ENCODE peak calls at places on chromosomes 11 and 22, in seven cellular contexts. One of them, this sample, is unnamed.
A peak's percentile ranks its signal among the peaks of the same experiment; 100 is the strongest.

GRCh38 chr11:62201376-62201775 is 7.1 kb upstream of the SCGB2A1 start:
- DNase-seq in KBM-7: no peak
- DNase-seq in A549: no peak
- DNase-seq in stimulated activated CD4-positive, alpha-beta T cell treated with anti-CD3 and anti-CD28 coated beads, TNF-alpha, amount 100 ng/mL, for 4 hours: no peak
- DNase-seq in BJ: no peak
- DNase-seq in stimulated activated CD8-positive, alpha-beta memory T cell treated with anti-CD3 and anti-CD28 coated beads, Interleukin-15, amount 100 ng/mL, for 48 hours: no peak
- DNase-seq in activated T-helper 1 cell treated with anti-CD3 and anti-CD28 coated beads, Interleukin-12 subunit alpha, Interleukin-12 subunit beta, Interleukin-2, Interleukin-4 antibody, amounts not matched to agents 30 ng/mL and 10 ng/mL and 1 ng/mL, durations not matched to agents 14 hours and 24 hours and 36 hours: no peak
- DNase-seq in this sample: no peak

GRCh38 chr11:31844351-31844750 is 33.2 kb upstream of the PAX6 start:
- DNase-seq in KBM-7: no peak
- DNase-seq in A549: no peak
- DNase-seq in stimulated activated CD4-positive, alpha-beta T cell treated with anti-CD3 and anti-CD28 coated beads, TNF-alpha, amount 100 ng/mL, for 4 hours: no peak
- DNase-seq in BJ: no peak
- DNase-seq in stimulated activated CD8-positive, alpha-beta memory T cell treated with anti-CD3 and anti-CD28 coated beads, Interleukin-15, amount 100 ng/mL, for 48 hours: no peak
- DNase-seq in activated T-helper 1 cell treated with anti-CD3 and anti-CD28 coated beads, Interleukin-12 subunit alpha, Interleukin-12 subunit beta, Interleukin-2, Interleukin-4 antibody, amounts not matched to agents 30 ng/mL and 10 ng/mL and 1 ng/mL, durations not matched to agents 14 hours and 24 hours and 36 hours: no peak
- DNase-seq in this sample: no peak

GRCh38 chr11:17385492-17385891 is 3.0 kb downstream of the KCNJ11 start:
- DNase-seq in KBM-7: no peak
- DNase-seq in A549: no peak
- DNase-seq in stimulated activated CD4-positive, alpha-beta T cell treated with anti-CD3 and anti-CD28 coated beads, TNF-alpha, amount 100 ng/mL, for 4 hours: no peak
- DNase-seq in BJ: no peak
- DNase-seq in stimulated activated CD8-positive, alpha-beta memory T cell treated with anti-CD3 and anti-CD28 coated beads, Interleukin-15, amount 100 ng/mL, for 48 hours: no peak
- DNase-seq in activated T-helper 1 cell treated with anti-CD3 and anti-CD28 coated beads, Interleukin-12 subunit alpha, Interleukin-12 subunit beta, Interleukin-2, Interleukin-4 antibody, amounts not matched to agents 30 ng/mL and 10 ng/mL and 1 ng/mL, durations not matched to agents 14 hours and 24 hours and 36 hours: no peak
- DNase-seq in this sample: no peak

GRCh38 chr22:19990609-19991394 is 25.8 kb downstream of the ARVCF start:
- DNase-seq in KBM-7: no peak
- DNase-seq in A549: no peak
- DNase-seq in stimulated activated CD4-positive, alpha-beta T cell treated with anti-CD3 and anti-CD28 coated beads, TNF-alpha, amount 100 ng/mL, for 4 hours: no peak
- DNase-seq in BJ: no peak
- DNase-seq in stimulated activated CD8-positive, alpha-beta memory T cell treated with anti-CD3 and anti-CD28 coated beads, Interleukin-15, amount 100 ng/mL, for 48 hours: no peak
- DNase-seq in activated T-helper 1 cell treated with anti-CD3 and anti-CD28 coated beads, Interleukin-12 subunit alpha, Interleukin-12 subunit beta, Interleukin-2, Interleukin-4 antibody, amounts not matched to agents 30 ng/mL and 10 ng/mL and 1 ng/mL, durations not matched to agents 14 hours and 24 hours and 36 hours: no peak
- DNase-seq in this sample: no peak

GRCh38 chr22:46055176-46055850 is 78.4 kb upstream of the WNT7B start:
- DNase-seq in KBM-7: peak; percentile 58
- DNase-seq in A549: no peak
- DNase-seq in stimulated activated CD4-positive, alpha-beta T cell treated with anti-CD3 and anti-CD28 coated beads, TNF-alpha, amount 100 ng/mL, for 4 hours: no peak
- DNase-seq in BJ: no peak
- DNase-seq in stimulated activated CD8-positive, alpha-beta memory T cell treated with anti-CD3 and anti-CD28 coated beads, Interleukin-15, amount 100 ng/mL, for 48 hours: no peak
- DNase-seq in activated T-helper 1 cell treated with anti-CD3 and anti-CD28 coated beads, Interleukin-12 subunit alpha, Interleukin-12 subunit beta, Interleukin-2, Interleukin-4 antibody, amounts not matched to agents 30 ng/mL and 10 ng/mL and 1 ng/mL, durations not matched to agents 14 hours and 24 hours and 36 hours: no peak
- DNase-seq in this sample: no peak

GRCh38 chr11:92436026-92436425 is 211.4 kb downstream of the FAT3 start:
- DNase-seq in KBM-7: no peak
- DNase-seq in A549: no peak
- DNase-seq in stimulated activated CD4-positive, alpha-beta T cell treated with anti-CD3 and anti-CD28 coated beads, TNF-alpha, amount 100 ng/mL, for 4 hours: no peak
- DNase-seq in BJ: no peak
- DNase-seq in stimulated activated CD8-positive, alpha-beta memory T cell treated with anti-CD3 and anti-CD28 coated beads, Interleukin-15, amount 100 ng/mL, for 48 hours: no peak
- DNase-seq in activated T-helper 1 cell treated with anti-CD3 and anti-CD28 coated beads, Interleukin-12 subunit alpha, Interleukin-12 subunit beta, Interleukin-2, Interleukin-4 antibody, amounts not matched to agents 30 ng/mL and 10 ng/mL and 1 ng/mL, durations not matched to agents 14 hours and 24 hours and 36 hours: no peak
- DNase-seq in this sample: no peak

GRCh38 chr11:57426754-57427691 is at the start of gene SLC43A3:
- DNase-seq in KBM-7: peak; percentile 89
- DNase-seq in A549: no peak
- DNase-seq in stimulated activated CD4-positive, alpha-beta T cell treated with anti-CD3 and anti-CD28 coated beads, TNF-alpha, amount 100 ng/mL, for 4 hours: peak; percentile 73
- DNase-seq in BJ: peak; percentile 46
- DNase-seq in stimulated activated CD8-positive, alpha-beta memory T cell treated with anti-CD3 and anti-CD28 coated beads, Interleukin-15, amount 100 ng/mL, for 48 hours: peak; percentile 81
- DNase-seq in activated T-helper 1 cell treated with anti-CD3 and anti-CD28 coated beads, Interleukin-12 subunit alpha, Interleukin-12 subunit beta, Interleukin-2, Interleukin-4 antibody, amounts not matched to agents 30 ng/mL and 10 ng/mL and 1 ng/mL, durations not matched to agents 14 hours and 24 hours and 36 hours: peak; percentile 60
- DNase-seq in this sample: peak; percentile 73

GRCh38 chr11:1887451-1888346 is 4.0 kb downstream of the PRR33 start:
- DNase-seq in KBM-7: no peak
- DNase-seq in A549: no peak
- DNase-seq in stimulated activated CD4-positive, alpha-beta T cell treated with anti-CD3 and anti-CD28 coated beads, TNF-alpha, amount 100 ng/mL, for 4 hours: no peak
- DNase-seq in BJ: no peak
- DNase-seq in stimulated activated CD8-positive, alpha-beta memory T cell treated with anti-CD3 and anti-CD28 coated beads, Interleukin-15, amount 100 ng/mL, for 48 hours: no peak
- DNase-seq in activated T-helper 1 cell treated with anti-CD3 and anti-CD28 coated beads, Interleukin-12 subunit alpha, Interleukin-12 subunit beta, Interleukin-2, Interleukin-4 antibody, amounts not matched to agents 30 ng/mL and 10 ng/mL and 1 ng/mL, durations not matched to agents 14 hours and 24 hours and 36 hours: no peak
- DNase-seq in this sample: no peak

GRCh38 chr11:327581-327923 is 6.9 kb upstream of the IFITM3 start:
- DNase-seq in KBM-7: no peak
- DNase-seq in A549: no peak
- DNase-seq in stimulated activated CD4-positive, alpha-beta T cell treated with anti-CD3 and anti-CD28 coated beads, TNF-alpha, amount 100 ng/mL, for 4 hours: no peak
- DNase-seq in BJ: no peak
- DNase-seq in stimulated activated CD8-positive, alpha-beta memory T cell treated with anti-CD3 and anti-CD28 coated beads, Interleukin-15, amount 100 ng/mL, for 48 hours: no peak
- DNase-seq in activated T-helper 1 cell treated with anti-CD3 and anti-CD28 coated beads, Interleukin-12 subunit alpha, Interleukin-12 subunit beta, Interleukin-2, Interleukin-4 antibody, amounts not matched to agents 30 ng/mL and 10 ng/mL and 1 ng/mL, durations not matched to agents 14 hours and 24 hours and 36 hours: no peak
- DNase-seq in this sample: no peak

GRCh38 chr22:23387827-23388491 is 192.1 kb downstream of the IGLL1 start:
- DNase-seq in KBM-7: no peak
- DNase-seq in A549: no peak
- DNase-seq in stimulated activated CD4-positive, alpha-beta T cell treated with anti-CD3 and anti-CD28 coated beads, TNF-alpha, amount 100 ng/mL, for 4 hours: no peak
- DNase-seq in BJ: no peak
- DNase-seq in stimulated activated CD8-positive, alpha-beta memory T cell treated with anti-CD3 and anti-CD28 coated beads, Interleukin-15, amount 100 ng/mL, for 48 hours: no peak
- DNase-seq in activated T-helper 1 cell treated with anti-CD3 and anti-CD28 coated beads, Interleukin-12 subunit alpha, Interleukin-12 subunit beta, Interleukin-2, Interleukin-4 antibody, amounts not matched to agents 30 ng/mL and 10 ng/mL and 1 ng/mL, durations not matched to agents 14 hours and 24 hours and 36 hours: no peak
- DNase-seq in this sample: no peak

GRCh38 chr11:19437760-19438159 is 197.0 kb upstream of the E2F8 start:
- DNase-seq in KBM-7: no peak
- DNase-seq in A549: peak; percentile 39
- DNase-seq in stimulated activated CD4-positive, alpha-beta T cell treated with anti-CD3 and anti-CD28 coated beads, TNF-alpha, amount 100 ng/mL, for 4 hours: no peak
- DNase-seq in BJ: no peak
- DNase-seq in stimulated activated CD8-positive, alpha-beta memory T cell treated with anti-CD3 and anti-CD28 coated beads, Interleukin-15, amount 100 ng/mL, for 48 hours: no peak
- DNase-seq in activated T-helper 1 cell treated with anti-CD3 and anti-CD28 coated beads, Interleukin-12 subunit alpha, Interleukin-12 subunit beta, Interleukin-2, Interleukin-4 antibody, amounts not matched to agents 30 ng/mL and 10 ng/mL and 1 ng/mL, durations not matched to agents 14 hours and 24 hours and 36 hours: no peak
- DNase-seq in this sample: no peak

GRCh38 chr22:49026476-49027121 is 801.1 kb downstream of the BRD1 start:
- DNase-seq in KBM-7: no peak
- DNase-seq in A549: peak; percentile 12
- DNase-seq in stimulated activated CD4-positive, alpha-beta T cell treated with anti-CD3 and anti-CD28 coated beads, TNF-alpha, amount 100 ng/mL, for 4 hours: no peak
- DNase-seq in BJ: no peak
- DNase-seq in stimulated activated CD8-positive, alpha-beta memory T cell treated with anti-CD3 and anti-CD28 coated beads, Interleukin-15, amount 100 ng/mL, for 48 hours: no peak
- DNase-seq in activated T-helper 1 cell treated with anti-CD3 and anti-CD28 coated beads, Interleukin-12 subunit alpha, Interleukin-12 subunit beta, Interleukin-2, Interleukin-4 antibody, amounts not matched to agents 30 ng/mL and 10 ng/mL and 1 ng/mL, durations not matched to agents 14 hours and 24 hours and 36 hours: no peak
- DNase-seq in this sample: no peak

GRCh38 chr11:123690490-123690889 is 36.1 kb upstream of the SCN3B start:
- DNase-seq in KBM-7: no peak
- DNase-seq in A549: peak; percentile 13
- DNase-seq in stimulated activated CD4-positive, alpha-beta T cell treated with anti-CD3 and anti-CD28 coated beads, TNF-alpha, amount 100 ng/mL, for 4 hours: no peak
- DNase-seq in BJ: no peak
- DNase-seq in stimulated activated CD8-positive, alpha-beta memory T cell treated with anti-CD3 and anti-CD28 coated beads, Interleukin-15, amount 100 ng/mL, for 48 hours: no peak
- DNase-seq in activated T-helper 1 cell treated with anti-CD3 and anti-CD28 coated beads, Interleukin-12 subunit alpha, Interleukin-12 subunit beta, Interleukin-2, Interleukin-4 antibody, amounts not matched to agents 30 ng/mL and 10 ng/mL and 1 ng/mL, durations not matched to agents 14 hours and 24 hours and 36 hours: no peak
- DNase-seq in this sample: no peak

GRCh38 chr22:38796262-38796957 is 2.5 kb upstream of the DNAL4 start:
- DNase-seq in KBM-7: no peak
- DNase-seq in A549: no peak
- DNase-seq in stimulated activated CD4-positive, alpha-beta T cell treated with anti-CD3 and anti-CD28 coated beads, TNF-alpha, amount 100 ng/mL, for 4 hours: no peak
- DNase-seq in BJ: no peak
- DNase-seq in stimulated activated CD8-positive, alpha-beta memory T cell treated with anti-CD3 and anti-CD28 coated beads, Interleukin-15, amount 100 ng/mL, for 48 hours: no peak
- DNase-seq in activated T-helper 1 cell treated with anti-CD3 and anti-CD28 coated beads, Interleukin-12 subunit alpha, Interleukin-12 subunit beta, Interleukin-2, Interleukin-4 antibody, amounts not matched to agents 30 ng/mL and 10 ng/mL and 1 ng/mL, durations not matched to agents 14 hours and 24 hours and 36 hours: no peak
- DNase-seq in this sample: no peak

GRCh38 chr11:11992257-11992690 is 16.2 kb downstream of the DKK3 start:
- DNase-seq in KBM-7: no peak
- DNase-seq in A549: peak; percentile 64
- DNase-seq in stimulated activated CD4-positive, alpha-beta T cell treated with anti-CD3 and anti-CD28 coated beads, TNF-alpha, amount 100 ng/mL, for 4 hours: no peak
- DNase-seq in BJ: no peak
- DNase-seq in stimulated activated CD8-positive, alpha-beta memory T cell treated with anti-CD3 and anti-CD28 coated beads, Interleukin-15, amount 100 ng/mL, for 48 hours: no peak
- DNase-seq in activated T-helper 1 cell treated with anti-CD3 and anti-CD28 coated beads, Interleukin-12 subunit alpha, Interleukin-12 subunit beta, Interleukin-2, Interleukin-4 antibody, amounts not matched to agents 30 ng/mL and 10 ng/mL and 1 ng/mL, durations not matched to agents 14 hours and 24 hours and 36 hours: no peak
- DNase-seq in this sample: no peak

GRCh38 chr11:45713573-45713972 is 48.2 kb upstream of the CHST1 start:
- DNase-seq in KBM-7: no peak
- DNase-seq in A549: no peak
- DNase-seq in stimulated activated CD4-positive, alpha-beta T cell treated with anti-CD3 and anti-CD28 coated beads, TNF-alpha, amount 100 ng/mL, for 4 hours: no peak
- DNase-seq in BJ: no peak
- DNase-seq in stimulated activated CD8-positive, alpha-beta memory T cell treated with anti-CD3 and anti-CD28 coated beads, Interleukin-15, amount 100 ng/mL, for 48 hours: no peak
- DNase-seq in activated T-helper 1 cell treated with anti-CD3 and anti-CD28 coated beads, Interleukin-12 subunit alpha, Interleukin-12 subunit beta, Interleukin-2, Interleukin-4 antibody, amounts not matched to agents 30 ng/mL and 10 ng/mL and 1 ng/mL, durations not matched to agents 14 hours and 24 hours and 36 hours: no peak
- DNase-seq in this sample: no peak

GRCh38 chr22:40826984-40827741 is 8.0 kb upstream of the SLC25A17 start:
- DNase-seq in KBM-7: no peak
- DNase-seq in A549: no peak
- DNase-seq in stimulated activated CD4-positive, alpha-beta T cell treated with anti-CD3 and anti-CD28 coated beads, TNF-alpha, amount 100 ng/mL, for 4 hours: no peak
- DNase-seq in BJ: no peak
- DNase-seq in stimulated activated CD8-positive, alpha-beta memory T cell treated with anti-CD3 and anti-CD28 coated beads, Interleukin-15, amount 100 ng/mL, for 48 hours: no peak
- DNase-seq in activated T-helper 1 cell treated with anti-CD3 and anti-CD28 coated beads, Interleukin-12 subunit alpha, Interleukin-12 subunit beta, Interleukin-2, Interleukin-4 antibody, amounts not matched to agents 30 ng/mL and 10 ng/mL and 1 ng/mL, durations not matched to agents 14 hours and 24 hours and 36 hours: no peak
- DNase-seq in this sample: no peak

GRCh38 chr22:39994046-39994565 is 648 bp upstream of the FAM83F start:
- DNase-seq in KBM-7: no peak
- DNase-seq in A549: no peak
- DNase-seq in stimulated activated CD4-positive, alpha-beta T cell treated with anti-CD3 and anti-CD28 coated beads, TNF-alpha, amount 100 ng/mL, for 4 hours: peak; percentile 28
- DNase-seq in BJ: no peak
- DNase-seq in stimulated activated CD8-positive, alpha-beta memory T cell treated with anti-CD3 and anti-CD28 coated beads, Interleukin-15, amount 100 ng/mL, for 48 hours: no peak
- DNase-seq in activated T-helper 1 cell treated with anti-CD3 and anti-CD28 coated beads, Interleukin-12 subunit alpha, Interleukin-12 subunit beta, Interleukin-2, Interleukin-4 antibody, amounts not matched to agents 30 ng/mL and 10 ng/mL and 1 ng/mL, durations not matched to agents 14 hours and 24 hours and 36 hours: no peak
- DNase-seq in this sample: no peak

GRCh38 chr22:43398910-43399309 is 12.9 kb upstream of the MPPED1 start:
- DNase-seq in KBM-7: no peak
- DNase-seq in A549: no peak
- DNase-seq in stimulated activated CD4-positive, alpha-beta T cell treated with anti-CD3 and anti-CD28 coated beads, TNF-alpha, amount 100 ng/mL, for 4 hours: no peak
- DNase-seq in BJ: no peak
- DNase-seq in stimulated activated CD8-positive, alpha-beta memory T cell treated with anti-CD3 and anti-CD28 coated beads, Interleukin-15, amount 100 ng/mL, for 48 hours: no peak
- DNase-seq in activated T-helper 1 cell treated with anti-CD3 and anti-CD28 coated beads, Interleukin-12 subunit alpha, Interleukin-12 subunit beta, Interleukin-2, Interleukin-4 antibody, amounts not matched to agents 30 ng/mL and 10 ng/mL and 1 ng/mL, durations not matched to agents 14 hours and 24 hours and 36 hours: no peak
- DNase-seq in this sample: no peak

GRCh38 chr11:45266693-45267451 is 19.3 kb downstream of the SYT13 start:
- DNase-seq in KBM-7: no peak
- DNase-seq in A549: peak; percentile 38
- DNase-seq in stimulated activated CD4-positive, alpha-beta T cell treated with anti-CD3 and anti-CD28 coated beads, TNF-alpha, amount 100 ng/mL, for 4 hours: no peak
- DNase-seq in BJ: no peak
- DNase-seq in stimulated activated CD8-positive, alpha-beta memory T cell treated with anti-CD3 and anti-CD28 coated beads, Interleukin-15, amount 100 ng/mL, for 48 hours: no peak
- DNase-seq in activated T-helper 1 cell treated with anti-CD3 and anti-CD28 coated beads, Interleukin-12 subunit alpha, Interleukin-12 subunit beta, Interleukin-2, Interleukin-4 antibody, amounts not matched to agents 30 ng/mL and 10 ng/mL and 1 ng/mL, durations not matched to agents 14 hours and 24 hours and 36 hours: no peak
- DNase-seq in this sample: peak; percentile 42

GRCh38 chr11:75800136-75800675 is 14.8 kb upstream of the UVRAG start:
- DNase-seq in KBM-7: no peak
- DNase-seq in A549: no peak
- DNase-seq in stimulated activated CD4-positive, alpha-beta T cell treated with anti-CD3 and anti-CD28 coated beads, TNF-alpha, amount 100 ng/mL, for 4 hours: no peak
- DNase-seq in BJ: no peak
- DNase-seq in stimulated activated CD8-positive, alpha-beta memory T cell treated with anti-CD3 and anti-CD28 coated beads, Interleukin-15, amount 100 ng/mL, for 48 hours: no peak
- DNase-seq in activated T-helper 1 cell treated with anti-CD3 and anti-CD28 coated beads, Interleukin-12 subunit alpha, Interleukin-12 subunit beta, Interleukin-2, Interleukin-4 antibody, amounts not matched to agents 30 ng/mL and 10 ng/mL and 1 ng/mL, durations not matched to agents 14 hours and 24 hours and 36 hours: no peak
- DNase-seq in this sample: no peak

GRCh38 chr11:113603277-113604059 is 102.6 kb downstream of the TMPRSS5 start:
- DNase-seq in KBM-7: no peak
- DNase-seq in A549: no peak
- DNase-seq in stimulated activated CD4-positive, alpha-beta T cell treated with anti-CD3 and anti-CD28 coated beads, TNF-alpha, amount 100 ng/mL, for 4 hours: no peak
- DNase-seq in BJ: no peak
- DNase-seq in stimulated activated CD8-positive, alpha-beta memory T cell treated with anti-CD3 and anti-CD28 coated beads, Interleukin-15, amount 100 ng/mL, for 48 hours: no peak
- DNase-seq in activated T-helper 1 cell treated with anti-CD3 and anti-CD28 coated beads, Interleukin-12 subunit alpha, Interleukin-12 subunit beta, Interleukin-2, Interleukin-4 antibody, amounts not matched to agents 30 ng/mL and 10 ng/mL and 1 ng/mL, durations not matched to agents 14 hours and 24 hours and 36 hours: no peak
- DNase-seq in this sample: no peak

This sample was measured in nephron progenitor cell.